ENCODE peak calls at places on chromosomes 5 and 9, in seven cellular contexts. O is AG04450, P is hepatocyte, N is brain microvascular endothelial cell, V is IMR-90, F is A549, T is fibroblast of lung. M is an unnamed sample.

GRCh38 chr5:91030521-91031395 is 352.4 kb downstream of the ARRDC3 start:
- DNase-seq in T (no peak), O (no peak), N (no peak), V (peak), P (no peak), F (no peak), M (no peak)

GRCh38 chr5:37767251-37767650 is 72.6 kb downstream of the GDNF start:
- DNase-seq in O (no peak), N (no peak), T (no peak), V (no peak), F (no peak), P (no peak), M (no peak)

GRCh38 chr5:80068237-80068636 is 33.1 kb downstream of the THBS4 start:
- DNase-seq in V (no peak), F (no peak), O (no peak), P (no peak), N (no peak), T (no peak), M (no peak)

GRCh38 chr9:38380230-38380871 is 12.2 kb upstream of the ALDH1B1 start:
- DNase-seq in T (no peak), F (no peak), N (no peak), V (peak), P (no peak), O (no peak), M (no peak)

GRCh38 chr9:17882801-17883200 is 303.9 kb downstream of the SH3GL2 start:
- DNase-seq in F (no peak), P (no peak), N (no peak), T (no peak), V (no peak), O (no peak), M (no peak)

GRCh38 chr9:93908591-93909241 is 46.4 kb downstream of the BARX1 start:
- DNase-seq in N (no peak), P (no peak), F (no peak), O (no peak), T (no peak), V (no peak), M (no peak)

GRCh38 chr5:652773-653350 is 40.3 kb downstream of the TPPP start:
- DNase-seq in F (no peak), T (no peak), N (no peak), P (no peak), O (no peak), V (no peak), M (no peak)

GRCh38 chr5:126847318-126848221 is 70.6 kb downstream of the LMNB1 start:
- DNase-seq in V (no peak), N (no peak), P (no peak), F (no peak), T (no peak), O (no peak), M (no peak)

GRCh38 chr9:5630038-5630507 is 1.2 kb downstream of the RIC1 start:
- DNase-seq in F (peak), N (peak), T (peak), O (no peak), P (peak), V (no peak), M (no peak)

GRCh38 chr5:56705217-56705616 is 110.1 kb upstream of the MAP3K1 start:
- DNase-seq in P (no peak), T (no peak), N (no peak), O (no peak), F (no peak), V (no peak), M (no peak)

GRCh38 chr5:97297063-97297715 is 114.1 kb upstream of the RIOK2 start:
- DNase-seq in N (peak), F (peak), P (peak), V (peak), T (peak), O (no peak), M (no peak)
- TF ChIP-seq CTCF in N (peak), F (peak), P (peak), V (peak), T (peak), O (peak), M (peak)

GRCh38 chr5:42225009-42225408 is 198.2 kb upstream of the GHR start:
- DNase-seq in T (no peak), P (no peak), N (no peak), V (no peak), F (no peak), O (no peak), M (no peak)

GRCh38 chr5:42230839-42231238 is 192.4 kb upstream of the GHR start:
- DNase-seq in N (no peak), F (no peak), V (no peak), P (no peak), O (no peak), T (no peak), M (no peak)

GRCh38 chr5:42228279-42228678 is 195.0 kb upstream of the GHR start:
- DNase-seq in O (no peak), F (no peak), N (no peak), P (no peak), T (peak), V (no peak), M (no peak)
- TF ChIP-seq CTCF in O (no peak), F (no peak), N (no peak), P (peak), T (peak), V (no peak), M (no peak)

GRCh38 chr5:107469064-107469463 is 201.7 kb downstream of the EFNA5 start:
- DNase-seq in T (no peak), P (no peak), N (no peak), F (peak), V (no peak), O (no peak), M (no peak)
- TF ChIP-seq CTCF in T (no peak), P (no peak), N (no peak), F (no peak), V (no peak), O (no peak), M (no peak)

GRCh38 chr5:176597417-176598389 is 12.3 kb downstream of the GPRIN1 start:
- DNase-seq in P (no peak), O (no peak), F (no peak), T (no peak), N (no peak), V (no peak), M (no peak)
- TF ChIP-seq CTCF in P (no peak), O (no peak), F (no peak), T (no peak), N (no peak), V (no peak), M (no peak)

DNA sequence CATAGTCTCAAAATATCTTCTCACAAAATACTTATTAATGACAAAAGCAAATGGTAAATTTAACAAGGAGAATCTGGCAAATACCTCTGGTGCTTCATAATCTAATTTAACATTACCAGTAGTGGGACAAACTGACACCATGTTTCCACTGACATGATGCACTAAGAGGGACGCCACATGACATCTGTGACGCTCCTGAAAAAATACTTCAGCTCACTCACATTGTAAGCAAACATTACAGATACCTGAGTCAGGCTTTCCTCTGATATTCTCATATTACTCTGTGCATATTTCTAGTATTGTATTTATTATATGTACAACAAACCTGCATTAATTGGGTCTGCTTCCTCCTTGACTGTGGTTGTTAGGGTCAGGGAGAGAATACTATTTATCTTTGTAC is 56.7 kb upstream of the OSMR start:
- DNase-seq in P (no peak), O (no peak), V (peak), N (peak), F (no peak), T (no peak), M (no peak)
- TF ChIP-seq CTCF in P (no peak), O (no peak), V (no peak), N (no peak), F (no peak), T (no peak), M (no peak)

DNA sequence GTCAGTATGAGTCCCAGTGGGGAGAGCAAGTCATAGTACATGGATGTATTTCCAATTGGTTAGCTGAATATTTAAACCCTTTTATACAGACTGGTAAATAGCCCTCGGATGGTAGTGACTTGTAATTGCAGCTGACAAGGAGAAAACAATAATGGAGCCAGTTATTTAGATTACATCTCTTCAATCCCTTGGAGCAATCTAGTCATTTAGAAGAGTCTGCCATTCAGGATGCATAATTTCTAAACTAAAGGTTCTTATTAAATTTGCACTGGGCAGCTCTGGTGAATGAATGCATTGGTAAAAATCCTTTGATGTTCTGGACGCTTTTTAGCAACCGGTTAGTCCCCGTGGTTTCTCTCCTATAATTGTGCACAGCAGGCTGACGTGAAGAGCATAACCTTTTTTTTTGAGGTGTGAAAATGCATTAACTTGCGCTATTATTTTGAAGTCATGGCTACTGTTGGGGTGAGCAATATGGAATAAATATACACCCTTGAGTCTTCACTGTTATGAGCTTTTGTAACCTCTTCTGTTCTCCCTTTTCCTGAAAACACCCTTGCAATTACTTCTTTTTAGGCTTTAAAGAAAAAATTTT is 158.6 kb upstream of the CD180 start:
- DNase-seq in V (no peak), P (no peak), O (no peak), F (no peak), T (no peak), N (no peak), M (no peak)
- TF ChIP-seq CTCF in V (no peak), P (no peak), O (no peak), F (no peak), T (no peak), N (no peak), M (no peak)

DNA sequence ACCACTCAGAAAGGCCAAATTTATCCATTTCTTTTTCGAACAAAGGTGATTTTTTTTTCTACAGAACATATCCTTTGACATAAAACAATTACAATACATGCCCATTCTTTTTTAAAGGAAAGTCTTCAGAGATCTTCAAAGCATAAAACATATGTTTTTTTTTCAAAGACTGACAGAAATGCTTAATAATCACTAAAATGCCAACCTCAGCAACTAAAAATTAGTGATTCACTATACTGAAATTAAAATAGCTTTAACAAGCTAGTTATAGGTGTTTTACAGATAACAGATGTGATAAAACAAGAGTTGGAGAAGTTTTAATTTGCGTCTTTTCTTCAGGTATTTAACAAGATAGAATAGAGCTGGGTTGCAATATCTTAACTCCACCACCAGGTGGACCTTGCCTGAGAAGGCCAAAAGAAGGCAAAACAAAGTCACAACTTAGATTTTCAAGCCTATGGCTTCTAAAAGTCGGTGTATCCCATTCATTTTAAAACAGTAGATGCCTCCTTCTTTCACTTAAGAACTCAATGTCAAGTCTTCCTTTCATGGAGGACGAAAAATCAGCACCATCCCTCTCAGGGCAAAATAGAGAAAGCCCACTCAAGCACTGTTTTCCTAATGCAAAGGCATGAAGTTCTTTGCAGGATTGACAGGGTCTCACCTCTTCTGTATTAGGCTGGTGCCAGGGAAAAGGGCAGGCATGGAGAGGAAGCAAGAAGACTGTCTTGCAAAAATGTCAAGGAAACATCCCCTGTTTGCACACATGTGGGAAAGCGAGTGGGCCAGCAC is 31.1 kb upstream of the CPLX2 start:
- DNase-seq in V (peak), T (peak), N (peak), P (no peak), F (peak), O (no peak), M (no peak)
- TF ChIP-seq CTCF in V (peak), T (peak), N (peak), P (peak), F (peak), O (peak), M (peak)

GRCh38 chr9:1938675-1939170 is 76.4 kb upstream of the SMARCA2 start:
- DNase-seq in V (no peak), T (no peak), O (no peak), N (no peak), P (no peak), F (no peak), M (no peak)

GRCh38 chr9:1939466-1939865 is 75.7 kb upstream of the SMARCA2 start:
- DNase-seq in T (no peak), F (no peak), V (no peak), P (no peak), O (no peak), N (no peak), M (no peak)

GRCh38 chr9:1939926-1940368 is 75.2 kb upstream of the SMARCA2 start:
- DNase-seq in P (peak), T (peak), N (no peak), O (no peak), V (peak), F (peak), M (peak)

GRCh38 chr9:1938135-1938534 is 77.0 kb upstream of the SMARCA2 start:
- DNase-seq in F (no peak), O (no peak), T (no peak), N (no peak), V (no peak), P (no peak), M (no peak)

DNA sequence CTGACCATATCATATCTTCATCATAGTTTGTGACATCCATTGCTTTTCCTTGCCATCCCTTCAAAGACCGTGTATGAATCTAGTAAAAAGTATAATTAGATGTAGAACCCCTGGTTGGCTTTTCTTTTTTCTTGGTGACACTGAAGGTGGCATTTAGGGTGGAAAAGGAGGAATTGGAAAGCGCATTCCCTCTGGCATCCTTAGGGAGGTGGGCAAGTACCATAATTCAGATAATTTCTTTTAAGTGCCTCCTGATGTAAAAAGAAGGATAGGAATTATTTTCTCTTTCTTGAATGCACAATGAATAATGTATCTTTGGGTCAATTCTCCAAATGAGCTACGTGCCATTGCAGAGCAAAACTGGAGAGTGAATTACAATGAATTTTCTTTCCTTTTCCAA is 73.2 kb upstream of the SMARCA2 start:
- DNase-seq in V (no peak), P (no peak), N (no peak), O (no peak), F (no peak), T (peak), M (no peak)
- TF ChIP-seq CTCF in V (peak), P (peak), N (no peak), O (peak), F (no peak), T (peak), M (peak)

M was measured in epithelial cell of proximal tubule.